ENCODE peak calls at places on chromosome 21, in five cellular contexts. N is cardiac muscle cell; X is thoracic aorta; V is CD8-positive, alpha-beta T cell; M is GM12865. Q is an unnamed sample.

GRCh38 chr21:35179990-35180557 is 131.0 kb upstream of the RUNX1 start:
- DNase-seq in N (peak; percentile 63), X (no peak), V (no peak), M (no peak), Q (no peak)

GRCh38 chr21:32456497-32456918 is 44.0 kb downstream of the EVA1C start:
- DNase-seq in N (peak; percentile 72), X (no peak), V (no peak), M (no peak), Q (no peak)

GRCh38 chr21:16162953-16163352 is 433.2 kb downstream of the USP25 start:
- DNase-seq in N (no peak), X (no peak), V (no peak), M (no peak), Q (no peak)

GRCh38 chr21:25912402-25912746 is 177.6 kb downstream of the GABPA start:
- DNase-seq in N (no peak), X (no peak), V (no peak), M (no peak), Q (no peak)

GRCh38 chr21:35026617-35027557 is 22.2 kb downstream of the RUNX1 start:
- DNase-seq in N (peak; percentile 88), X (no peak), V (peak; percentile 88), M (peak; percentile 74), Q (peak; percentile 65)

GRCh38 chr21:21921410-21922232 is 923.4 kb downstream of the NCAM2 start:
- DNase-seq in N (peak; percentile 50), X (no peak), V (no peak), M (peak; percentile 0), Q (no peak)

GRCh38 chr21:25561668-25562641 is 45.3 kb downstream of the MRPL39 start:
- DNase-seq in N (peak; percentile 77), X (no peak), V (peak; percentile 67), M (peak; percentile 94), Q (peak; percentile 77)

GRCh38 chr21:32334980-32335471 is 36.4 kb downstream of the MRAP start:
- DNase-seq in N (no peak), X (no peak), V (no peak), M (no peak), Q (no peak)

GRCh38 chr21:37564341-37564923 is 197.9 kb downstream of the DYRK1A start:
- DNase-seq in N (peak; percentile 97), X (peak; percentile 92), V (peak; percentile 87), M (peak; percentile 76), Q (peak; percentile 56)
- TF ChIP-seq CTCF in N (no peak), X (no peak), V (no peak), M (no peak), Q (no peak)

GRCh38 chr21:44845418-44846200 is 27.7 kb upstream of the SUMO3 start:
- DNase-seq in N (peak; percentile 85), X (no peak), V (peak; percentile 47), M (peak; percentile 53), Q (peak; percentile 88)
- TF ChIP-seq CTCF in N (peak; percentile 58), X (no peak), V (no peak), M (peak; percentile 32), Q (peak; percentile 40)

DNA sequence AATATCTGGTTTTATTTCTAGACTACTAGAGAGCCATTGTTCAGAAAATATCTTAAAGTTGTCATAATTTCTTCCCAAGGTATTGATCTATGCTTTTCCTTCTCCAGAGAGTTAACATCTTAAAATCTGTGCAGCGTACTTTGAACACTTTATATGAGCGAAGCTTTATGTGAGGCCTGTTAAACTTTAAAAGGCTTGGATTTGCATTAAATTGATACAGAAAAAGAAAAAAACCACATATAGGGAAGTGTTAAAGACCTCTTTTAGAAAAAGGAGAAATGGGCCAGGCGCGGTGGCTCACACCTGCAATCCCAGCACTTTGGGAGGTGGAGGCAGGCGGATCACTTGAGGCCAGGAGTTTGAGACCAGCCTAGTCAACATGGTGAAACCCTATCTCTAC is 59.2 kb upstream of the MORC3 start:
- DNase-seq in N (no peak), X (no peak), V (no peak), M (no peak), Q (no peak)
- TF ChIP-seq CTCF in N (no peak), X (no peak), V (peak; percentile 29), M (no peak), Q (no peak)

DNA sequence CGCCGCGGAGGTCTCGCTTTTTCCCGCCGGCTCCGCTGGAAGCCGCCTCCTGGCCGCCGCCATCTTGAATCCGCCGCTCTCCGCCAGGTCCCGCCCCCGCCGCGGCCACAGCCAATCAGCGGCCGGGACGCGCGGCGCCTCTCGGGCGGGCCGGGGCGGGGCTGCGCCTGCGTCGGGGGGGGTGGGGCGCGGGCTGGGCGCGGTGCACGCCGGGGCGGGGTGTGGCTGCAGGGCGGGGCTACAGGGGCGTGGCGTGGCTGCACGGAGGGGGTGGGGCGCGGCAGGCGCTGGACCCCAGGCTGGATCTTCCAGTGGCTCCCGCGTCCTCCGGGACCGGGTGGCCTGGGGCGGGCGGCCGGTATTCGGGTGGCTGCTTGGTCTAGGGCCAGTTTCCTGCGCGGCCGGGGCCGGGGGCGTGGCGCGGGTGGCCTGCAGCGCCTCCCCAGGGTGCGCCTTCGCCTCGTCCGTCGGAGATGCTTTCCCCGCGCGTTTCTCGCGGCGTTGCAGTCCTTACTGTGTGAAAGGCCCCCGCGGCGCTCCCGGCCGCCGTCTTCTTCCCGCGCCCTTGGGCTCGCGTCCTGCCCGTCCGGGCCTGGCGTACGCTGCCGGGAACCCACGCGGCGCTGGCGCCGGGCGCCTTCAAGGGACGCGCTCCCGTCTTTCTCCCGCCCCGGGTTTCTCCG is 575 bp downstream of the PCNT start:
- DNase-seq in N (peak; percentile 91), X (peak; percentile 20), V (peak; percentile 88), M (peak; percentile 93), Q (peak; percentile 99)
- TF ChIP-seq CTCF in N (peak; percentile 14), X (no peak), V (no peak), M (peak; percentile 29), Q (no peak)

GRCh38 chr21:14846619-14847018 is 218.2 kb downstream of the NRIP1 start:
- DNase-seq in N (no peak), X (no peak), V (no peak), M (no peak), Q (no peak)
- TF ChIP-seq CTCF in N (no peak), X (no peak), V (no peak), M (no peak), Q (no peak)

DNA sequence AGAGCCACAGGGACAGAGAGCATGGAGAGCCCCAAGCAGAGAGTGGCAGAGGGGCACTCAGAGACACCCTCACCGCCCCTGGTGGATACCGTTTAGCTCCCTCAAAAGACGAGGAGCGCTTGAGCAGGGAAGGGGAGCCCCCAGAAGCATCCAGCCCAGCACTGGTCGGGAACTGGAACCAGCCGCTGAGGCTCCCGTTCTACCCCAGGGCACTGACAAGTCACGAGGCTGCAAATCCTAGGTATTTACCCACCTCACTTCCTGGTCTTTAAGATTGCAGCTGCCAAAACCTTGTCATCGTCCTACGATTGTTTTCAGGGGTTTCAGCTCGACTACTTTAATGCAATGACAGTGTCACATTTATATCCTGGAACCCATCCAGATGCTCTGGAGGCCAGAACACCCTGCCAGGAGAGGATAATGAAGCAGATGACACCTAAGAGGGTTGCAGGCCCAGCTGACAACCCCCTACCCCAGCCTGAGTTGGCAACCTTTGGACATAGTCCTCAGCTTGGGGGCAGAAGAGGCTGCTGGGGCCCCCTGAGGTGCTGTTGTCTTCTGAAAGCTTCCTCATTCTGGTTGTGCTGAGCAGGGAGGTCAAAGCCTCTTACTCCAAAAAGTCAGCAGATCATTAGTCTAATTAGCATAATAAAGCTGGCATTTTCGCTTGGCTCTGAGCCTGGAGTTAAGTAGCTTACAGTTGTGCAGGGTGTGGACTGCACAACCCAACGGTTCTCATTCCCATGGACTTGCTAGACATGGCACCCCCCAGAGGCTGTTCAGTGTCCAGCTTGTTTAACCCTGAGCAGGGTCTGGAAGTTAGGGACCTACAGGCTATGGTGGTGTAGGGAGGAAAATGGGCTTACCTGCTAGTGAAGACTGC is 20.6 kb upstream of the BACE2 start:
- DNase-seq in N (no peak), X (no peak), V (no peak), M (no peak), Q (no peak)
- TF ChIP-seq CTCF in N (no peak), X (no peak), V (no peak), M (no peak), Q (no peak)

GRCh38 chr21:39720126-39720778 is 24.7 kb upstream of the IGSF5 start:
- DNase-seq in N (no peak), X (no peak), V (no peak), M (no peak), Q (no peak)

GRCh38 chr21:39713905-39714304 is 31.1 kb upstream of the IGSF5 start:
- DNase-seq in N (peak; percentile 20), X (no peak), V (no peak), M (no peak), Q (no peak)

GRCh38 chr21:39712976-39713375 is 32.0 kb upstream of the IGSF5 start:
- DNase-seq in N (no peak), X (no peak), V (no peak), M (no peak), Q (no peak)

GRCh38 chr21:39714331-39714730 is 30.7 kb upstream of the IGSF5 start:
- DNase-seq in N (no peak), X (no peak), V (no peak), M (no peak), Q (no peak)

GRCh38 chr21:39715804-39716397 is 29.1 kb upstream of the IGSF5 start:
- DNase-seq in N (peak; percentile 47), X (no peak), V (peak; percentile 38), M (peak; percentile 51), Q (peak; percentile 37)
- TF ChIP-seq CTCF in N (peak; percentile 56), X (peak; percentile 69), V (peak; percentile 52), M (peak; percentile 55), Q (peak; percentile 30)

GRCh38 chr21:33481314-33481943 is 1.7 kb upstream of the TMEM50B start:
- DNase-seq in N (no peak), X (no peak), V (no peak), M (peak; percentile 3), Q (no peak)

GRCh38 chr21:33478182-33478581 is 1.6 kb downstream of the TMEM50B start:
- DNase-seq in N (no peak), X (no peak), V (no peak), M (no peak), Q (no peak)

GRCh38 chr21:33479679-33480480 is at the start of gene TMEM50B:
- DNase-seq in N (peak; percentile 98), X (peak; percentile 78), V (peak; percentile 95), M (peak; percentile 98), Q (peak; percentile 99)

GRCh38 chr21:33478858-33479678 is 706 bp downstream of the TMEM50B start:
- DNase-seq in N (peak; percentile 39), X (no peak), V (peak; percentile 33), M (peak; percentile 67), Q (peak; percentile 76)

GRCh38 chr21:33480481-33481103 is 818 bp upstream of the TMEM50B start:
- DNase-seq in N (no peak), X (no peak), V (no peak), M (no peak), Q (no peak)
- TF ChIP-seq CTCF in N (no peak), X (no peak), V (no peak), M (no peak), Q (no peak)

DNA sequence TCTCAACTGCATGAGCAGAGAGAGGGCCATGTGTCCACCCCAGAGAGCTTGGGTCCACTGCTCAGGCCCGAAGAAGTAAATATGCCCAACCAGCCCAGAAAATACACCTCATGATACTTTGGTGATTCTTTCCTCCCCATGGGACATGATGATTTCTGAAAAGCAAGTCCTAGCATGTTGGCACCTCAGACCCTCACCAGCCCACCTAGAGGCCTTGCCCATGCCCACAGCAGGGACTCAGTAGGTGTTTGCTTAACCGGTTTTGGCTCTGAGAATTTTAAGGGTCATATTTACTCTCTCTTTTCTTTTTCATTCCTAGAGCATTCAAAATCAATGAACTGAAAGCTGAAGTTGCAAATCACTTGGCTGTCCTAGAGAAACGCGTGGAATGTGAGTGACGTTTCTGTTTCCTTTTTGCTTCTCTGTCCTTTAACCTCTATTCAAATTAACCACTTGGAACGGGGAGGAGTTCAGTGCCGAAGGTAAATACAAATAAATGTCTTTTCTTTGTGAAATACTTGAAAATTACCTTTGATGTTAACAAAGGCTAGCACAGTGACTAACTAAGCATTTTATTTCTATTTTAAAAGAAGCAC is 79.7 kb downstream of the PDE9A start:
- DNase-seq in N (no peak), X (no peak), V (no peak), M (no peak), Q (no peak)
- TF ChIP-seq CTCF in N (no peak), X (no peak), V (no peak), M (no peak), Q (no peak)

GRCh38 chr21:20424943-20425342 is 573.3 kb upstream of the NCAM2 start:
- DNase-seq in N (no peak), X (no peak), V (no peak), M (no peak), Q (no peak)
- TF ChIP-seq CTCF in N (no peak), X (no peak), V (no peak), M (no peak), Q (no peak)

Q was measured in GM20000.